ENCODE peak calls at places on chromosomes 4 and X, in eight cellular contexts. H is A549, I is HCT116, Q is OCI-LY7, L is fibroblast of lung, F is GM23338, U is H9, N is mesendoderm. C is an unnamed sample.

GRCh38 chr4:128623508-128624215 is 185.8 kb upstream of the JADE1 start:
- DNase-seq in H (no peak), L (no peak), N (no peak), I (no peak), F (no peak), U (no peak), Q (no peak), C (no peak)

GRCh38 chr4:105060628-105061027 is 86.0 kb upstream of the TET2 start:
- DNase-seq in I (no peak), H (no peak), U (no peak), F (no peak), N (peak), L (peak), Q (no peak), C (no peak)

GRCh38 chr4:114017120-114017917 is 37.9 kb upstream of the ARSJ start:
- DNase-seq in U (no peak), Q (no peak), N (no peak), F (no peak), H (no peak), L (no peak), I (no peak), C (no peak)

GRCh38 chr4:186808635-186809018 is 85.0 kb upstream of the FAT1 start:
- DNase-seq in Q (no peak), I (peak), U (no peak), F (no peak), H (no peak), L (peak), N (no peak), C (no peak)

GRCh38 chr4:75724867-75725724 is 719 bp downstream of the USO1 start:
- DNase-seq in I (peak), U (peak), N (peak), L (peak), F (peak), H (peak), Q (peak), C (peak)

GRCh38 chr4:110615366-110616161 is 7.3 kb downstream of the PITX2 start:
- DNase-seq in F (peak), N (peak), L (no peak), Q (no peak), I (no peak), U (peak), H (no peak), C (no peak)

GRCh38 chr4:4457803-4458550 is 71.1 kb downstream of the NSG1 start:
- DNase-seq in Q (no peak), L (peak), U (peak), F (peak), I (no peak), N (peak), H (no peak), C (no peak)

GRCh38 chr4:24001486-24001885 is 111.6 kb upstream of the PPARGC1A start:
- DNase-seq in F (no peak), N (peak), L (no peak), I (no peak), H (no peak), Q (no peak), U (no peak), C (no peak)

GRCh38 chr4:128220286-128221235 is 67.1 kb downstream of the PGRMC2 start:
- DNase-seq in Q (peak), U (no peak), N (peak), L (peak), H (peak), F (peak), I (peak), C (no peak)

GRCh38 chrX:30654989-30655607 is 1.9 kb downstream of the GK start:
- DNase-seq in N (no peak), I (no peak), L (no peak), F (no peak), U (no peak), Q (no peak), H (no peak), C (no peak)

GRCh38 chr4:188127157-188127874 is 11.9 kb upstream of the TRIML1 start:
- DNase-seq in H (peak), N (peak), U (no peak), F (no peak), I (peak), L (peak), Q (no peak), C (no peak)

GRCh38 chrX:37958493-37959211 is 47.7 kb upstream of the SYTL5 start:
- DNase-seq in U (no peak), Q (no peak), L (peak), N (peak), F (no peak), H (no peak), I (no peak), C (no peak)

GRCh38 chrX:128458888-128459287 is 406.7 kb upstream of the ACTRT1 start:
- DNase-seq in N (no peak), Q (no peak), I (no peak), L (peak), F (no peak), H (no peak), U (no peak), C (no peak)

GRCh38 chr4:127579821-127580220 is 52.9 kb upstream of the INTU start:
- DNase-seq in U (no peak), I (no peak), F (no peak), Q (no peak), N (no peak), L (no peak), H (no peak), C (no peak)

GRCh38 chr4:70306101-70306500 is 28.7 kb upstream of the CABS1 start:
- DNase-seq in I (no peak), H (no peak), N (no peak), Q (no peak), L (no peak), U (no peak), F (no peak), C (no peak)

GRCh38 chr4:87839309-87839946 is 6.7 kb downstream of the MEPE start:
- DNase-seq in I (no peak), U (no peak), N (peak), L (peak), H (no peak), Q (peak), F (peak), C (no peak)

GRCh38 chr4:78691971-78692814 is 84.0 kb upstream of the BMP2K start:
- DNase-seq in N (peak), I (no peak), L (no peak), H (no peak), U (no peak), Q (peak), F (no peak), C (no peak)

GRCh38 chrX:100381613-100382012 is 28.5 kb downstream of the PCDH19 start:
- DNase-seq in F (no peak), U (no peak), I (no peak), Q (no peak), N (no peak), L (no peak), H (no peak), C (no peak)

GRCh38 chr4:100736651-100737450 is 219.0 kb upstream of the EMCN start:
- DNase-seq in H (no peak), Q (no peak), L (peak), N (peak), U (no peak), F (no peak), I (peak), C (peak)

GRCh38 chrX:35166023-35166422 is 223.4 kb downstream of the FAM47B start:
- DNase-seq in I (no peak), N (no peak), F (no peak), Q (no peak), L (no peak), H (no peak), U (no peak), C (no peak)

GRCh38 chrX:153474718-153475117 is 4.3 kb upstream of the HAUS7 start:
- DNase-seq in U (no peak), H (no peak), I (no peak), Q (no peak), N (peak), F (peak), L (peak), C (no peak)

GRCh38 chrX:41033299-41033698 is 51.9 kb upstream of the USP9X start:
- DNase-seq in U (no peak), H (no peak), Q (no peak), N (no peak), F (peak), L (no peak), I (no peak), C (no peak)

GRCh38 chr4:88660446-88661294 is 37.0 kb downstream of the NAP1L5 start:
- DNase-seq in U (no peak), I (no peak), F (no peak), Q (no peak), N (no peak), L (peak), H (no peak), C (no peak)

GRCh38 chr4:177505171-177505615 is 63.0 kb upstream of the AGA start:
- DNase-seq in U (peak), L (no peak), N (peak), F (peak), H (no peak), Q (no peak), I (no peak), C (no peak)

GRCh38 chrX:132041016-132041415 is 17.9 kb downstream of the STK26 start:
- DNase-seq in I (no peak), Q (no peak), U (no peak), N (peak), H (no peak), L (peak), F (peak), C (no peak)

GRCh38 chr4:187993827-187994226 is 1.7 kb upstream of the ZFP42 start:
- DNase-seq in U (peak), N (peak), F (peak), Q (no peak), L (no peak), H (no peak), I (peak), C (no peak)

DNA sequence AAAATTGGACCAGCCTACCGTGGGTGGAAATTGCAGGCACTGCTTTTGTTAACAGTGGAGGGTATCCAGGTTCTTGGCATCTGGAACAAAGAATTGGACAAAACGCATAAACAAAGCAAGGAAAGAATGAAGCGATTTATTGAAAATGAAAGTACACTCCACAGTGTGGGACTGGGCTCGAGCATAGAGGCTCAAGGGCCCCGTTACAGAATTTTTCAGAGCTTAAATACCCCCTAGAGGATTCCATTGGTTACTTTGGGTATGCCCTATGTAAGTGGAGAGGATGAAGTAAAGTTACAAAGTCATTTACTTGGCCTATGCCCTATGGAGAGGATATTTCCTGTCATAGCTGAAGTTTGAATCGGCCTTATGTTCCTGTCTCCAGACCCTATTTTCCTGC is 85.3 kb downstream of the GLUD2 start:
- DNase-seq in U (no peak), F (no peak), Q (no peak), L (no peak), I (no peak), H (no peak), N (no peak), C (no peak)
- H3K4me2 ChIP-seq in U (no peak), F (no peak), Q (no peak), L (no peak), I (no peak), H (no peak), N (no peak), C (no peak)

GRCh38 chr4:156949373-156949814 is 22.2 kb downstream of the PDGFC start:
- DNase-seq in U (no peak), Q (no peak), F (no peak), N (no peak), L (peak), H (no peak), I (no peak), C (no peak)
- H3K4me2 ChIP-seq in U (no peak), Q (no peak), F (no peak), N (no peak), L (peak), H (peak), I (peak), C (peak)

GRCh38 chr4:82216231-82216630 is 157.6 kb downstream of the HNRNPD start:
- DNase-seq in N (no peak), I (no peak), L (no peak), H (no peak), F (no peak), U (no peak), Q (no peak), C (no peak)

GRCh38 chr4:82217986-82218715 is 155.6 kb downstream of the HNRNPD start:
- DNase-seq in N (peak), L (no peak), I (peak), H (no peak), Q (peak), F (peak), U (no peak), C (no peak)

GRCh38 chr4:82215800-82216199 is 158.0 kb downstream of the HNRNPD start:
- DNase-seq in U (no peak), I (no peak), N (no peak), H (no peak), L (no peak), Q (no peak), F (no peak), C (no peak)

GRCh38 chr4:82223715-82224114 is 150.1 kb downstream of the HNRNPD start:
- DNase-seq in I (no peak), Q (peak), H (no peak), F (peak), L (no peak), U (peak), N (peak), C (no peak)

DNA sequence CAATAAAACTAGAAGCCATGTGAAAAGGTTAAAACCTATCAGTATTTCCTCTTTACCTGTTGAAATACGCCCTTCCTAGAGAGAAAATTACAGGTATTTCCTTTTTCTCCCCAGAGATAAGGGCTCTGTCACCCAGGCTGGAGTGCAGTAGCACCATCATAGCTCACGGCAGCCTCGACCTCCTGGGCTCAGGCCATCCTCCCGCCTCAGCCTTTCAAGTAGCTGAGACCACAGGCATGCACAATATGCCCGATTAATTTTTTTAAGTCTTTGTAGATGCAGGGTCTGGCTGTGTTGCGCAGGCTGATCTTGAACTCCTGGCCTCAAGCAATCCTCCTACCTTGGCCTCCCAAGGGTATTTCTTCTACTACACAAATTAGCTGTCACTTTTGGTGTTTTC is 154.4 kb downstream of the HNRNPD start:
- DNase-seq in H (no peak), F (no peak), N (no peak), Q (no peak), U (no peak), L (no peak), I (no peak), C (no peak)
- H3K4me2 ChIP-seq in H (no peak), F (no peak), N (no peak), Q (no peak), U (no peak), L (no peak), I (no peak), C (no peak)

GRCh38 chr4:10673817-10674369 is 10.7 kb downstream of the CLNK start:
- DNase-seq in I (no peak), Q (no peak), H (no peak), U (no peak), L (no peak), F (no peak), N (no peak), C (no peak)
- H3K4me2 ChIP-seq in I (no peak), Q (no peak), H (no peak), U (no peak), L (no peak), F (no peak), N (no peak), C (no peak)

DNA sequence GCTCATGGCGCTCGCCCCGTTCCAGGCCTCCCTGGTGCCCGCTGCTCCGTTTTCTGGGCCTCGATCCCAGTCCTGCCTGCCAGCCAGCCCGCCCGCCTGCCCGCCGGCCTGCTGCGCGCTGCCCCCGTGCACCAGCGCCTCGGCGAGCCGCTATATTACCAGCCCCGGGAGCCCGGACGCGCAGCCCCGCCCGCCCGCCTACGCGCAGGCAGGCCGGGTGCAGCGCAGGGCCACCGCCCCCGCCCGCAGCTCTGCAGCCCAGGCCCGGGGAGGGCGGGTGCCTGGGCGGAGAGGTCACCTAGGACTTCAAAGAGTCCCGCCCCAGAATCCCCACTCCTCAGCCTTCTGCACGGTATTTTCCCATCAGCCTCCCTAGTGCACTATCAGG is at the start of gene MAOB:
- DNase-seq in U (peak), N (peak), H (no peak), F (peak), Q (no peak), L (peak), I (no peak), C (no peak)
- H3K4me2 ChIP-seq in U (no peak), N (no peak), H (no peak), F (peak), Q (no peak), L (peak), I (peak), C (no peak)

GRCh38 chr4:182655321-182655720 is 261.9 kb downstream of the DCTD start:
- DNase-seq in L (no peak), H (no peak), Q (no peak), I (no peak), N (no peak), F (no peak), U (no peak), C (no peak)

GRCh38 chr4:182649698-182650477 is 267.3 kb downstream of the DCTD start:
- DNase-seq in L (peak), Q (no peak), H (no peak), N (peak), F (peak), U (peak), I (no peak), C (no peak)

GRCh38 chr4:182647901-182648300 is 269.3 kb downstream of the DCTD start:
- DNase-seq in Q (no peak), H (no peak), L (no peak), F (peak), N (peak), U (no peak), I (no peak), C (no peak)

GRCh38 chr4:182648766-182649165 is 268.4 kb downstream of the DCTD start:
- DNase-seq in Q (no peak), N (no peak), L (no peak), H (no peak), F (no peak), I (no peak), U (no peak), C (no peak)

DNA sequence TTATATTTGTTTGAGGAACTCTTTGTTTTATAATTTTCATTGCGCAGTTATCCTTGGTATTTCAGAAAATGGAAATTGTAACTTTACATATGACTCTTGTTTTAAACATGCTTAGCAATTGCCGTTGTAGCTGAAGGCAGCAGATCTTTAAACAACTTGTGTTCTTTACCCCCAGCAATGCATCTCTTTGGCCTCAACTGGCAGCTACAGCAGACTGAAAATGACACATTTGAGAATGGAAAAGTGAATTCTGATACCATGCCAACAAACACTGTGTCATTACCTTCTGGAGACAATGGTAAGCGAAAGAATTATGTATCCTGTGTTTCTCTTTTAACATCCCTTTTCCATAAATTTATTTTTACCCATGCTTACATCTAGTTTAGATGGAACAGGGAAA is 263.6 kb downstream of the DCTD start:
- DNase-seq in F (no peak), I (no peak), H (no peak), Q (no peak), L (peak), U (no peak), N (no peak), C (no peak)
- H3K4me2 ChIP-seq in F (no peak), I (no peak), H (no peak), Q (no peak), L (no peak), U (no peak), N (no peak), C (no peak)

GRCh38 chrX:152138388-152138784 is at the start of gene MAGEA10:
- DNase-seq in F (no peak), N (no peak), I (no peak), L (no peak), H (no peak), Q (no peak), U (no peak), C (no peak)

GRCh38 chrX:152136312-152136711 is 2.1 kb downstream of the MAGEA10 start:
- DNase-seq in F (no peak), L (no peak), Q (no peak), N (no peak), U (no peak), H (no peak), I (no peak), C (no peak)

GRCh38 chrX:152139589-152139988 is 1.2 kb upstream of the MAGEA10 start:
- DNase-seq in F (no peak), L (no peak), H (no peak), I (no peak), Q (no peak), N (no peak), U (no peak), C (no peak)

DNA sequence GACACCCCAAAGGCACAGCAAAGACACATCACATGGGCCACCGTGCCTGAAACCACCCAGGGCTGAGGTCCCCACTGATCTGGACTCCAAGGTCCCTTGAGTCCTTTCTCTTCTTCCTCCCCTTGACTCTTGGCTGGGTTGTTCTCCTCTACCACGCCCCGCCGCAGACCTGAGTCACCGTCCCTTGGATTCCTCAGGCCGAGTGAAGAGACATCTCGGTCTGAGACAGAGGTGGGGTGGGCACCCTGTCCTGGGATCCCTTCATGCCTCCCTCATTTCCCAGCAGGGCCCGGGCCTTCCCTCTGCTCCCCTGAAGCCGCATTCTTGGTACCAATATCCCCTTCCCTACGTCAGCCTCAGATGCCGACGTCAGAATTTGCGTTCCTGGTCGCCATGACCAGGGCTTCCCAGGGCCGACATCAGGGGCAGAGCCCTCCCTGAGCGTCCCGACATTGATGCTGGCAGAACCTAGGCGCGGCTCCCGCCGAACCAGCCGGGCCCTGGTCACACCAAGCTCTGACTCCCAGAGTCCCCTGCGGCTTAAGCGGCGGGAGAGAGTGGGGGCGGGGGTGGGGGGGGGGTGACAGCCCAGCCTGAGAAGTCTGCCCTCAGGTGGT is 498 bp downstream of the MAGEA10 start:
- DNase-seq in N (no peak), U (no peak), L (no peak), F (no peak), H (no peak), Q (no peak), I (no peak), C (no peak)
- H3K4me2 ChIP-seq in N (no peak), U (no peak), L (no peak), F (no peak), H (no peak), Q (no peak), I (no peak), C (no peak)

GRCh38 chr4:184292877-184293276 is 75.2 kb upstream of the ENPP6 start:
- DNase-seq in F (no peak), U (no peak), Q (no peak), L (no peak), I (no peak), N (no peak), H (no peak), C (no peak)
- H3K4me2 ChIP-seq in F (no peak), U (no peak), Q (no peak), L (no peak), I (no peak), N (no peak), H (no peak), C (no peak)